ENCODE peak calls at places on chromosomes 4 and X, in five cellular contexts. One of them, this sample, is unnamed.

GRCh38 chr4:53477038-53477565 is 99.7 kb downstream of the FIP1L1 start:
- DNase-seq in GM12878: no peak
- DNase-seq in GM23338: peak
- DNase-seq in transverse colon: no peak
- DNase-seq in SK-N-SH: no peak
- DNase-seq in this sample: no peak

GRCh38 chrX:21661316-21661715 is 3.2 kb upstream of the KLHL34 start:
- DNase-seq in GM12878: no peak
- DNase-seq in SK-N-SH: no peak
- DNase-seq in transverse colon: no peak
- DNase-seq in GM23338: no peak
- DNase-seq in this sample: no peak

GRCh38 chr4:37837446-37837845 is 11.0 kb downstream of the PGM2 start:
- DNase-seq in transverse colon: no peak
- DNase-seq in SK-N-SH: no peak
- DNase-seq in GM12878: no peak
- DNase-seq in GM23338: no peak
- DNase-seq in this sample: no peak

GRCh38 chrX:15202458-15203177 is 67.3 kb downstream of the ASB9 start:
- DNase-seq in transverse colon: no peak
- DNase-seq in GM12878: peak
- DNase-seq in GM23338: no peak
- DNase-seq in SK-N-SH: no peak
- DNase-seq in this sample: no peak

GRCh38 chrX:48920713-48921104 is 1.9 kb upstream of the PIM2 start:
- DNase-seq in GM23338: no peak
- DNase-seq in GM12878: no peak
- DNase-seq in SK-N-SH: no peak
- DNase-seq in transverse colon: no peak
- DNase-seq in this sample: no peak

GRCh38 chr4:34720563-34720962 is 1523.8 kb downstream of the ARAP2 start:
- DNase-seq in GM23338: peak
- DNase-seq in SK-N-SH: peak
- DNase-seq in GM12878: no peak
- DNase-seq in transverse colon: no peak
- DNase-seq in this sample: no peak

GRCh38 chrX:68829594-68830485 is 1.0 kb downstream of the EFNB1 start:
- DNase-seq in transverse colon: no peak
- DNase-seq in GM12878: no peak
- DNase-seq in SK-N-SH: peak
- DNase-seq in GM23338: peak
- DNase-seq in this sample: peak

GRCh38 chrX:21638311-21638710 is 19.8 kb downstream of the KLHL34 start:
- DNase-seq in SK-N-SH: no peak
- DNase-seq in GM23338: no peak
- DNase-seq in transverse colon: no peak
- DNase-seq in GM12878: no peak
- DNase-seq in this sample: no peak

GRCh38 chr4:30770049-30770549 is 49.9 kb downstream of the PCDH7 start:
- DNase-seq in GM12878: no peak
- DNase-seq in GM23338: no peak
- DNase-seq in SK-N-SH: no peak
- DNase-seq in transverse colon: no peak
- DNase-seq in this sample: no peak

GRCh38 chr4:15918484-15919129 is 19.9 kb downstream of the FGFBP1 start:
- DNase-seq in GM12878: no peak
- DNase-seq in transverse colon: peak
- DNase-seq in SK-N-SH: peak
- DNase-seq in GM23338: no peak
- DNase-seq in this sample: no peak

GRCh38 chrX:123959281-123960063 is 2.0 kb upstream of the STAG2 start:
- DNase-seq in GM12878: no peak
- DNase-seq in GM23338: peak
- DNase-seq in SK-N-SH: peak
- DNase-seq in transverse colon: peak
- DNase-seq in this sample: peak

GRCh38 chr4:138158746-138159297 is 83.3 kb downstream of the SLC7A11 start:
- DNase-seq in GM23338: no peak
- DNase-seq in GM12878: no peak
- DNase-seq in SK-N-SH: no peak
- DNase-seq in transverse colon: no peak
- DNase-seq in this sample: no peak

GRCh38 chr4:147924604-147925412 is 192.9 kb downstream of the ARHGAP10 start:
- DNase-seq in GM23338: peak
- DNase-seq in GM12878: no peak
- DNase-seq in SK-N-SH: peak
- DNase-seq in transverse colon: peak
- DNase-seq in this sample: no peak

GRCh38 chr4:149999485-150000074 is 78.7 kb upstream of the DCLK2 start:
- DNase-seq in transverse colon: no peak
- DNase-seq in SK-N-SH: peak
- DNase-seq in GM23338: peak
- DNase-seq in GM12878: no peak
- DNase-seq in this sample: no peak

GRCh38 chrX:26557691-26558321 is 341.8 kb downstream of the MAGEB5 start:
- DNase-seq in GM23338: no peak
- DNase-seq in transverse colon: no peak
- DNase-seq in GM12878: no peak
- DNase-seq in SK-N-SH: no peak
- DNase-seq in this sample: no peak

GRCh38 chr4:15914736-15915135 is 23.8 kb downstream of the FGFBP1 start:
- DNase-seq in transverse colon: no peak
- DNase-seq in GM23338: no peak
- DNase-seq in GM12878: no peak
- DNase-seq in SK-N-SH: no peak
- DNase-seq in this sample: no peak

GRCh38 chrX:338836-339400 is 20.3 kb upstream of the GTPBP6 start:
- DNase-seq in GM23338: no peak
- DNase-seq in GM12878: no peak
- DNase-seq in SK-N-SH: no peak
- DNase-seq in transverse colon: no peak
- DNase-seq in this sample: no peak

GRCh38 chr4:120829113-120829831 is 93.3 kb downstream of the PRDM5 start:
- DNase-seq in SK-N-SH: peak
- DNase-seq in GM12878: no peak
- DNase-seq in GM23338: no peak
- DNase-seq in transverse colon: no peak
- DNase-seq in this sample: no peak

GRCh38 chr4:148831945-148832344 is 389.7 kb upstream of the NR3C2 start:
- DNase-seq in GM12878: no peak
- DNase-seq in GM23338: no peak
- DNase-seq in transverse colon: no peak
- DNase-seq in SK-N-SH: no peak
- DNase-seq in this sample: no peak

GRCh38 chr4:61312526-61312925 is 112.4 kb downstream of the ADGRL3 start:
- DNase-seq in GM12878: no peak
- DNase-seq in GM23338: no peak
- DNase-seq in SK-N-SH: no peak
- DNase-seq in transverse colon: no peak
- DNase-seq in this sample: no peak

GRCh38 chrX:14027511-14028019 is 2.1 kb downstream of the GEMIN8 start:
- DNase-seq in SK-N-SH: no peak
- DNase-seq in GM23338: no peak
- DNase-seq in GM12878: peak
- DNase-seq in transverse colon: no peak
- DNase-seq in this sample: no peak

GRCh38 chrX:56790778-56791177 is 61.7 kb downstream of the NBDY start:
- DNase-seq in transverse colon: peak
- DNase-seq in GM23338: no peak
- DNase-seq in GM12878: no peak
- DNase-seq in SK-N-SH: no peak
- DNase-seq in this sample: no peak

GRCh38 chr4:99043346-99043745 is 45.2 kb downstream of the ADH5 start:
- DNase-seq in GM12878: no peak
- DNase-seq in SK-N-SH: no peak
- DNase-seq in GM23338: no peak
- DNase-seq in transverse colon: no peak
- DNase-seq in this sample: no peak

GRCh38 chrX:112868586-112868985 is 28.0 kb upstream of the AMOT start:
- DNase-seq in GM23338: no peak
- DNase-seq in GM12878: no peak
- DNase-seq in transverse colon: no peak
- DNase-seq in SK-N-SH: no peak
- DNase-seq in this sample: no peak

GRCh38 chr4:76216975-76217814 is 3.6 kb upstream of the SCARB2 start:
- DNase-seq in transverse colon: no peak
- DNase-seq in SK-N-SH: no peak
- DNase-seq in GM12878: no peak
- DNase-seq in GM23338: peak
- DNase-seq in this sample: no peak

GRCh38 chrX:1205681-1206611 is 6.5 kb downstream of the CRLF2 start:
- DNase-seq in SK-N-SH: peak
- DNase-seq in GM23338: peak
- DNase-seq in GM12878: no peak
- DNase-seq in transverse colon: peak
- DNase-seq in this sample: no peak

GRCh38 chrX:30735839-30736238 is 82.6 kb downstream of the GK start:
- DNase-seq in GM12878: peak
- DNase-seq in GM23338: peak
- DNase-seq in transverse colon: peak
- DNase-seq in SK-N-SH: peak
- DNase-seq in this sample: no peak

GRCh38 chrX:131792789-131793462 is 230.2 kb upstream of the STK26 start:
- DNase-seq in GM23338: no peak
- DNase-seq in transverse colon: peak
- DNase-seq in GM12878: peak
- DNase-seq in SK-N-SH: peak
- DNase-seq in this sample: no peak

GRCh38 chr4:16029329-16029728 is 54.5 kb downstream of the PROM1 start:
- DNase-seq in SK-N-SH: no peak
- DNase-seq in transverse colon: no peak
- DNase-seq in GM12878: no peak
- DNase-seq in GM23338: peak
- DNase-seq in this sample: no peak

GRCh38 chr4:2963185-2964076 is at the start of the genes GRK4 and NOP14:
- DNase-seq in transverse colon: peak
- DNase-seq in SK-N-SH: peak
- DNase-seq in GM12878: peak
- DNase-seq in GM23338: peak
- DNase-seq in this sample: peak

GRCh38 chr4:7212101-7212674 is 19.9 kb downstream of the SORCS2 start:
- DNase-seq in GM12878: no peak
- DNase-seq in transverse colon: no peak
- DNase-seq in GM23338: no peak
- DNase-seq in SK-N-SH: no peak
- DNase-seq in this sample: no peak

GRCh38 chr4:85548841-85549240 is 73.9 kb downstream of the ARHGAP24 start:
- DNase-seq in transverse colon: no peak
- DNase-seq in SK-N-SH: no peak
- DNase-seq in GM12878: no peak
- DNase-seq in GM23338: no peak
- DNase-seq in this sample: no peak

DNA sequence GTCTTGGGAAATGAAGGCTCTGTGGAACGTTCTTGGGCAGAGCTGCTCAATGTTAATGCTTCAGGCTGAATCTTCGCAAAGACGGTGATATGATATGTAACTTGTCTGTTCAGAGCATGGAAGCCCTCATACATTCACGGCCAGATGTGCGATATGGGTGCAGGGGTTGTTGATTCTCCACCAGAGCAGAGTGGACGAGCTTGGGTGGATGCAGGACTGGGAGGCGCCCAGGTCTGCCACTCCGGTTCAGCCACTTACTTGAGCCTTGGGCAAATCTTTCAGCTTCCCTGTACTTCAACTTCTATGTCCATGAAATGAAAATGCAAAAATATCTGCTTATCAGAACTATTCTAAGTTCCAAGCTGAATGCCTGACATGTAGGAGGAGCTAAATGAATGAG is 47.4 kb upstream of the MND1 start:
- DNase-seq in transverse colon: no peak
- DNase-seq in GM23338: no peak
- DNase-seq in SK-N-SH: no peak
- DNase-seq in GM12878: no peak
- DNase-seq in this sample: peak
- H3K27ac ChIP-seq in transverse colon: peak
- H3K27ac ChIP-seq in GM23338: no peak
- H3K27ac ChIP-seq in SK-N-SH: no peak
- H3K27ac ChIP-seq in GM12878: no peak
- H3K27ac ChIP-seq in this sample: no peak

GRCh38 chr4:176298664-176299063 is 21.1 kb upstream of the SPCS3 start:
- DNase-seq in GM12878: no peak
- DNase-seq in GM23338: no peak
- DNase-seq in SK-N-SH: no peak
- DNase-seq in transverse colon: no peak
- DNase-seq in this sample: peak
- TF ChIP-seq POLR2AphosphoS5 in GM12878: no peak
- TF ChIP-seq POLR2AphosphoS5 in GM23338: no peak
- TF ChIP-seq POLR2AphosphoS5 in SK-N-SH: no peak
- TF ChIP-seq POLR2AphosphoS5 in transverse colon: no peak
- TF ChIP-seq POLR2AphosphoS5 in this sample: no peak

GRCh38 chr4:9765091-9765490 is 16.3 kb upstream of the DRD5 start:
- DNase-seq in GM12878: no peak
- DNase-seq in transverse colon: peak
- DNase-seq in GM23338: peak
- DNase-seq in SK-N-SH: peak
- DNase-seq in this sample: no peak

GRCh38 chr4:9764155-9764696 is 17.2 kb upstream of the DRD5 start:
- DNase-seq in SK-N-SH: no peak
- DNase-seq in transverse colon: no peak
- DNase-seq in GM12878: no peak
- DNase-seq in GM23338: peak
- DNase-seq in this sample: no peak

GRCh38 chr4:9758641-9759317 is 22.7 kb upstream of the DRD5 start:
- DNase-seq in SK-N-SH: no peak
- DNase-seq in GM23338: no peak
- DNase-seq in GM12878: no peak
- DNase-seq in transverse colon: no peak
- DNase-seq in this sample: no peak

DNA sequence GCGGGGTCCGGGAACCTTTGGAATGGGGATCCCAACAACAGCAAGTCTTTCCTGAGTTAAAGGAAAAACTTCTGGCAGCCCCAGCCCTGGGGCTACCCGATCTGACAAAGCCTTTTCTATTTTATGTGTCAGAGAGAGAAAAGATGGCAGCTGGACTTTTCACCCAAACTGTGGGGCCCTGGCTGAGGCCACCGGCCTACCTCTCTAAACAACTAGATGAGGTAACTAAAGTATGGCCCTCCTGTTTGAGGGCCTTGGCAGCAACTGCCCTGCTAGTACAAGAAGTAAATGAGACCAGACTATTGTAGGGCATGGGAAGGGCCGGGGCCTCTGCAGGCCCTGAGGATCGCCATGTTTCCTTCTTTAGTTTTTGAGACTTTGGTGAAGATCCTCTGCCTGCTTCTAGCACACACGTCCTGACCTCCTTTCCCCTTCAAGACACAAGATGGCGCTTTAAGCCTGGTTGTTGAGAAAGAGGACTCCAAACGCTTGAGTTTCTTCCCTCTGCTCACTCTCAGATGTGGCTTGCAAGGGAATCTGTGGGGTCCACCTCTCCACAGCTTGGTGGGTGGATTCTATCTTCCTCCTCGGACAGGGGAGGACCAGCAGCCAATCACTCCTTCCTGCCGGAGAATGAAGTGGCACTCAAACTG is 18.5 kb upstream of the DRD5 start:
- DNase-seq in GM23338: peak
- DNase-seq in SK-N-SH: peak
- DNase-seq in GM12878: peak
- DNase-seq in transverse colon: peak
- DNase-seq in this sample: no peak
- TF ChIP-seq CTCF in GM23338: peak
- TF ChIP-seq CTCF in SK-N-SH: peak
- TF ChIP-seq CTCF in GM12878: peak
- TF ChIP-seq CTCF in transverse colon: peak
- TF ChIP-seq CTCF in this sample: peak

GRCh38 chr4:140168474-140168873 is 14.5 kb upstream of the MAML3 start:
- DNase-seq in SK-N-SH: no peak
- DNase-seq in GM23338: peak
- DNase-seq in GM12878: no peak
- DNase-seq in transverse colon: no peak
- DNase-seq in this sample: no peak
- H3K27ac ChIP-seq in SK-N-SH: no peak
- H3K27ac ChIP-seq in GM23338: no peak
- H3K27ac ChIP-seq in GM12878: no peak
- H3K27ac ChIP-seq in transverse colon: no peak
- H3K27ac ChIP-seq in this sample: no peak